ENCODE peak calls at places on chromosome 12, in eight cellular contexts. One of them, this sample, is unnamed.
A peak's percentile ranks its signal among the peaks of the same experiment; 100 is the strongest.

GRCh38 chr12:119624971-119625370 is 31.4 kb downstream of the TMEM233 start:
- DNase-seq in MM.1S: no peak
- DNase-seq in vagina: no peak
- DNase-seq in right lobe of liver: no peak
- DNase-seq in ascending aorta: no peak
- DNase-seq in IMR-90: no peak
- DNase-seq in A549: no peak
- DNase-seq in fibroblast of lung: no peak
- DNase-seq in this sample: no peak

GRCh38 chr12:6428326-6428725 is 16.4 kb upstream of the CD27 start:
- DNase-seq in MM.1S: no peak
- DNase-seq in vagina: no peak
- DNase-seq in right lobe of liver: no peak
- DNase-seq in ascending aorta: no peak
- DNase-seq in IMR-90: no peak
- DNase-seq in A549: no peak
- DNase-seq in fibroblast of lung: no peak
- DNase-seq in this sample: no peak

GRCh38 chr12:14868916-14869315 is 16.7 kb downstream of the MGP start:
- DNase-seq in MM.1S: no peak
- DNase-seq in vagina: no peak
- DNase-seq in right lobe of liver: no peak
- DNase-seq in ascending aorta: no peak
- DNase-seq in IMR-90: peak; percentile 6
- DNase-seq in A549: no peak
- DNase-seq in fibroblast of lung: peak; percentile 27
- DNase-seq in this sample: no peak

GRCh38 chr12:17489452-17489851 is 600.5 kb downstream of the RERGL start:
- DNase-seq in MM.1S: no peak
- DNase-seq in vagina: no peak
- DNase-seq in right lobe of liver: no peak
- DNase-seq in ascending aorta: no peak
- DNase-seq in IMR-90: no peak
- DNase-seq in A549: no peak
- DNase-seq in fibroblast of lung: no peak
- DNase-seq in this sample: no peak

GRCh38 chr12:56234746-56235436 is 5.0 kb downstream of the SLC39A5 start:
- DNase-seq in MM.1S: no peak
- DNase-seq in vagina: no peak
- DNase-seq in right lobe of liver: no peak
- DNase-seq in ascending aorta: no peak
- DNase-seq in IMR-90: no peak
- DNase-seq in A549: no peak
- DNase-seq in fibroblast of lung: no peak
- DNase-seq in this sample: no peak

GRCh38 chr12:24198070-24198469 is 248.6 kb upstream of the SOX5 start:
- DNase-seq in MM.1S: no peak
- DNase-seq in vagina: no peak
- DNase-seq in right lobe of liver: no peak
- DNase-seq in ascending aorta: no peak
- DNase-seq in IMR-90: peak; percentile 47
- DNase-seq in A549: no peak
- DNase-seq in fibroblast of lung: peak; percentile 15
- DNase-seq in this sample: no peak

GRCh38 chr12:93896427-93896826 is 219.3 kb downstream of the CRADD start:
- DNase-seq in MM.1S: no peak
- DNase-seq in vagina: no peak
- DNase-seq in right lobe of liver: no peak
- DNase-seq in ascending aorta: no peak
- DNase-seq in IMR-90: peak; percentile 15
- DNase-seq in A549: peak; percentile 16
- DNase-seq in fibroblast of lung: no peak
- DNase-seq in this sample: no peak

GRCh38 chr12:101773560-101774206 is 34.4 kb upstream of the SYCP3 start:
- DNase-seq in MM.1S: peak; percentile 59
- DNase-seq in vagina: no peak
- DNase-seq in right lobe of liver: peak; percentile 65
- DNase-seq in ascending aorta: no peak
- DNase-seq in IMR-90: peak; percentile 75
- DNase-seq in A549: peak; percentile 65
- DNase-seq in fibroblast of lung: peak; percentile 81
- DNase-seq in this sample: no peak

GRCh38 chr12:69901141-69901900 is 76.3 kb downstream of the MYRFL start:
- DNase-seq in MM.1S: no peak
- DNase-seq in vagina: no peak
- DNase-seq in right lobe of liver: no peak
- DNase-seq in ascending aorta: no peak
- DNase-seq in IMR-90: no peak
- DNase-seq in A549: no peak
- DNase-seq in fibroblast of lung: no peak
- DNase-seq in this sample: no peak

GRCh38 chr12:57605308-57606015 is 838 bp downstream of the DTX3 start:
- DNase-seq in MM.1S: no peak
- DNase-seq in vagina: no peak
- DNase-seq in right lobe of liver: no peak
- DNase-seq in ascending aorta: no peak
- DNase-seq in IMR-90: no peak
- DNase-seq in A549: no peak
- DNase-seq in fibroblast of lung: no peak
- DNase-seq in this sample: no peak

GRCh38 chr12:79920421-79921238 is 14.3 kb downstream of the PPP1R12A start:
- DNase-seq in MM.1S: no peak
- DNase-seq in vagina: no peak
- DNase-seq in right lobe of liver: no peak
- DNase-seq in ascending aorta: no peak
- DNase-seq in IMR-90: no peak
- DNase-seq in A549: no peak
- DNase-seq in fibroblast of lung: no peak
- DNase-seq in this sample: no peak

GRCh38 chr12:97386133-97386581 is 76.4 kb upstream of the RMST start:
- DNase-seq in MM.1S: no peak
- DNase-seq in vagina: no peak
- DNase-seq in right lobe of liver: no peak
- DNase-seq in ascending aorta: no peak
- DNase-seq in IMR-90: no peak
- DNase-seq in A549: no peak
- DNase-seq in fibroblast of lung: no peak
- DNase-seq in this sample: no peak

GRCh38 chr12:70543444-70543843 is 93.8 kb downstream of the PTPRB start:
- DNase-seq in MM.1S: no peak
- DNase-seq in vagina: no peak
- DNase-seq in right lobe of liver: no peak
- DNase-seq in ascending aorta: no peak
- DNase-seq in IMR-90: peak; percentile 94
- DNase-seq in A549: peak; percentile 25
- DNase-seq in fibroblast of lung: peak; percentile 91
- DNase-seq in this sample: no peak

GRCh38 chr12:64178122-64178521 is 44.0 kb downstream of the KICS2 start:
- DNase-seq in MM.1S: no peak
- DNase-seq in vagina: no peak
- DNase-seq in right lobe of liver: no peak
- DNase-seq in ascending aorta: no peak
- DNase-seq in IMR-90: peak; percentile 96
- DNase-seq in A549: no peak
- DNase-seq in fibroblast of lung: peak; percentile 89
- DNase-seq in this sample: no peak

GRCh38 chr12:120079352-120080042 is 37.1 kb downstream of the RAB35 start:
- DNase-seq in MM.1S: peak; percentile 14
- DNase-seq in vagina: no peak
- DNase-seq in right lobe of liver: no peak
- DNase-seq in ascending aorta: no peak
- DNase-seq in IMR-90: no peak
- DNase-seq in A549: peak; percentile 67
- DNase-seq in fibroblast of lung: no peak
- DNase-seq in this sample: no peak

GRCh38 chr12:47077206-47078085 is 2.0 kb upstream of the PCED1B start:
- DNase-seq in MM.1S: no peak
- DNase-seq in vagina: no peak
- DNase-seq in right lobe of liver: no peak
- DNase-seq in ascending aorta: no peak
- DNase-seq in IMR-90: no peak
- DNase-seq in A549: no peak
- DNase-seq in fibroblast of lung: no peak
- DNase-seq in this sample: no peak

GRCh38 chr12:52395761-52396434 is 10.2 kb downstream of the KRT82 start:
- DNase-seq in MM.1S: peak; percentile 19
- DNase-seq in vagina: no peak
- DNase-seq in right lobe of liver: no peak
- DNase-seq in ascending aorta: no peak
- DNase-seq in IMR-90: no peak
- DNase-seq in A549: peak; percentile 43
- DNase-seq in fibroblast of lung: no peak
- DNase-seq in this sample: no peak

GRCh38 chr12:17928708-17929366 is 161.2 kb downstream of the RERGL start:
- DNase-seq in MM.1S: no peak
- DNase-seq in vagina: no peak
- DNase-seq in right lobe of liver: no peak
- DNase-seq in ascending aorta: no peak
- DNase-seq in IMR-90: peak; percentile 13
- DNase-seq in A549: peak; percentile 34
- DNase-seq in fibroblast of lung: peak; percentile 3
- DNase-seq in this sample: no peak

GRCh38 chr12:98656289-98657101 is 11.4 kb downstream of the APAF1 start:
- DNase-seq in MM.1S: no peak
- DNase-seq in vagina: no peak
- DNase-seq in right lobe of liver: no peak
- DNase-seq in ascending aorta: no peak
- DNase-seq in IMR-90: no peak
- DNase-seq in A549: no peak
- DNase-seq in fibroblast of lung: no peak
- DNase-seq in this sample: no peak

GRCh38 chr12:129150721-129151120 is 297.4 kb downstream of the GLT1D1 start:
- DNase-seq in MM.1S: no peak
- DNase-seq in vagina: no peak
- DNase-seq in right lobe of liver: no peak
- DNase-seq in ascending aorta: no peak
- DNase-seq in IMR-90: no peak
- DNase-seq in A549: no peak
- DNase-seq in fibroblast of lung: no peak
- DNase-seq in this sample: no peak

DNA sequence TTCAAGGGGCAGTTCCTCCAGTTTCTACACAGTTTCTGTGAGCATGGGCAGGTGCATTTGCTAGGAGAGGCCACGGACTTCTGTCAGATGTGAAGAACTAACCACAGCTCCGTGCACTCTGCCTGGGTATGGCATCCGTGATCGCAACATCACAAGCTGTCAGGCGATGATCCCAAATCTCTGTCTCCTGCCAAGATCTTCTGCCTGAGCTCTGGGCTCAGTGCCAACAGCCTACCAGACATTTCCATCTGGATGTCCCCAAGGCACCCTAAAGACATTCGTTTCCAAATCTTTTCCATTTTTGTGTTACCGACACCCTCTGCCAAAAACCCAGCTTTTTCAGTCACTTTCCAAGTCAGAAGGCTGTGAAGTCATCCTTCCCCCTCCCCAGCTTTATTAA is 292.1 kb downstream of the GLT1D1 start:
- DNase-seq in MM.1S: no peak
- DNase-seq in vagina: no peak
- DNase-seq in right lobe of liver: no peak
- DNase-seq in ascending aorta: no peak
- DNase-seq in IMR-90: no peak
- DNase-seq in A549: no peak
- DNase-seq in fibroblast of lung: no peak
- DNase-seq in this sample: no peak
- H3K9me3 ChIP-seq in MM.1S: no peaks in the 10 kb centered on the region
- H3K9me3 ChIP-seq in vagina: no peaks in the 10 kb centered on the region
- H3K9me3 ChIP-seq in right lobe of liver: no peaks in the 10 kb centered on the region
- H3K9me3 ChIP-seq in ascending aorta: no peaks in the 10 kb centered on the region
- H3K9me3 ChIP-seq in IMR-90: peaks cover 18% of the 10 kb centered on the region
- H3K9me3 ChIP-seq in A549: no peaks in the 10 kb centered on the region
- H3K9me3 ChIP-seq in fibroblast of lung: no peaks in the 10 kb centered on the region
- H3K9me3 ChIP-seq in this sample: no peaks in the 10 kb centered on the region

DNA sequence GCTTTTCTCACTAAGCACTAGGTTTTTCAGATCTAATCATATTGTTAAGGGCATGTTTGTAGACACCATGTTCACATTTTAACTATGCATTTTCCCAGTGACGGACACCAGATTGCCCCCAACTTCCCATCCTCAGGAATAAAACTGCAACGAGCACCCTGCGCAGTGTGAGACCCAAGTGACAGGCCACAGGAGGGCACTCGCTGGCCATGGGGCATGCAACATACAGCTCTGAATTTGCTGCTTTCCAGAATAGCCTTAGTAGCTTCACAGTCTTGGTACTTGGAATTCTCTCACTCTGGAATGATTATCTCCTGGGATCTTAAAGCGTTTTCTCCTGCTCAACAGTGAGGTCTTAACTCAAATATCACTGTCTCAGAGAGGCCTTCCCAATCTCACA is 983 bp upstream of the DDX47 start:
- DNase-seq in MM.1S: no peak
- DNase-seq in vagina: no peak
- DNase-seq in right lobe of liver: no peak
- DNase-seq in ascending aorta: no peak
- DNase-seq in IMR-90: no peak
- DNase-seq in A549: peak; percentile 59
- DNase-seq in fibroblast of lung: no peak
- DNase-seq in this sample: no peak
- TF ChIP-seq CTCF in MM.1S: no peak
- TF ChIP-seq CTCF in vagina: no peak
- TF ChIP-seq CTCF in right lobe of liver: no peak
- TF ChIP-seq CTCF in ascending aorta: no peak
- TF ChIP-seq CTCF in IMR-90: no peak
- TF ChIP-seq CTCF in A549: peak; percentile 84
- TF ChIP-seq CTCF in fibroblast of lung: no peak
- TF ChIP-seq CTCF in this sample: no peak

GRCh38 chr12:113239811-113240331 is 18.6 kb downstream of the TPCN1 start:
- DNase-seq in MM.1S: no peak
- DNase-seq in vagina: no peak
- DNase-seq in right lobe of liver: peak; percentile 68
- DNase-seq in ascending aorta: no peak
- DNase-seq in IMR-90: no peak
- DNase-seq in A549: no peak
- DNase-seq in fibroblast of lung: no peak
- DNase-seq in this sample: no peak
- H3K4me1 ChIP-seq in MM.1S: no peaks in the 10 kb centered on the region
- H3K4me1 ChIP-seq in vagina: peaks cover 81% of the 10 kb centered on the region
- H3K4me1 ChIP-seq in right lobe of liver: peaks cover 4% of the 10 kb centered on the region
- H3K4me1 ChIP-seq in ascending aorta: peaks cover 83% of the 10 kb centered on the region
- H3K4me1 ChIP-seq in IMR-90: peaks cover 20% of the 10 kb centered on the region
- H3K4me1 ChIP-seq in A549: peaks cover 30% of the 10 kb centered on the region
- H3K4me1 ChIP-seq in fibroblast of lung: peaks cover 25% of the 10 kb centered on the region
- H3K4me1 ChIP-seq in this sample: peaks cover 74% of the 10 kb centered on the region

GRCh38 chr12:125949471-125949870 is 884.2 kb downstream of the AACS start:
- DNase-seq in MM.1S: no peak
- DNase-seq in vagina: no peak
- DNase-seq in right lobe of liver: no peak
- DNase-seq in ascending aorta: no peak
- DNase-seq in IMR-90: no peak
- DNase-seq in A549: no peak
- DNase-seq in fibroblast of lung: no peak
- DNase-seq in this sample: no peak

DNA sequence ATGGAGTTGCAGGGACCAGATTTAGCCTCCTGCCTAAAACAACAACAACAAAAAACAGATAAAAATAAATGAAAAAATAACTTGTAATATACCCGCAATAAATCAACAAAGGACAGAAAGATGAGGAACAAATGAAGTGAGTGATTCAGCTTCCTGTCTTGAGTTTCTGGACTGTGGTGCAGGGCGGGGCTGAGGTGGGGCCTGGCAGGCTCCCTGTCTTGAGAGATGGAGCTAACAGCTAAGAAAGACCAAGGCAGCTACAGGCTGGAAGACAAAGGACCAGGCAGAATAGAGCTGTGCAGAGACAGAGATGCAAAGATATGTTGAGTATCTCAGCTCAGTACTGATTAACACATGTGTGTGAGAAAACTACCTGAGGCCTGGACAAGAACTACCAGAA is 879.2 kb downstream of the AACS start:
- DNase-seq in MM.1S: no peak
- DNase-seq in vagina: no peak
- DNase-seq in right lobe of liver: no peak
- DNase-seq in ascending aorta: no peak
- DNase-seq in IMR-90: no peak
- DNase-seq in A549: no peak
- DNase-seq in fibroblast of lung: no peak
- DNase-seq in this sample: no peak
- H3K9me3 ChIP-seq in MM.1S: no peaks in the 10 kb centered on the region
- H3K9me3 ChIP-seq in vagina: no peaks in the 10 kb centered on the region
- H3K9me3 ChIP-seq in right lobe of liver: no peaks in the 10 kb centered on the region
- H3K9me3 ChIP-seq in ascending aorta: no peaks in the 10 kb centered on the region
- H3K9me3 ChIP-seq in IMR-90: peaks cover 3% of the 10 kb centered on the region
- H3K9me3 ChIP-seq in A549: no peaks in the 10 kb centered on the region
- H3K9me3 ChIP-seq in fibroblast of lung: no peaks in the 10 kb centered on the region
- H3K9me3 ChIP-seq in this sample: no peaks in the 10 kb centered on the region

This sample was measured in thoracic aorta.